ENCODE peak calls at places on chromosomes 3 and 15, in nine cellular contexts. J is HCT116, L is cardiac muscle cell, N is upper lobe of right lung, T is heart right ventricle, E is ovary, O is GM23248, B is tibial artery, X is dorsolateral prefrontal cortex. R is an unnamed sample.

GRCh38 chr15:61835476-61836106 is 224.7 kb downstream of the VPS13C start:
- DNase-seq in J (peak; percentile 21), L (peak; percentile 67), N (no peak), T (peak; percentile 35), E (peak; percentile 69), O (peak; percentile 59), B (peak; percentile 78), X (peak; percentile 75), R (peak; percentile 16)

GRCh38 chr15:74127954-74128784 is 2.2 kb upstream of the ISLR2 start:
- DNase-seq in J (no peak), L (peak; percentile 53), N (no peak), T (peak; percentile 30), E (no peak), O (peak; percentile 63), B (peak; percentile 68), X (no peak), R (no peak)

GRCh38 chr3:182979719-182980191 is 583 bp downstream of the DCUN1D1 start:
- DNase-seq in J (no peak), L (peak; percentile 57), N (no peak), T (no peak), E (peak; percentile 26), O (peak; percentile 52), B (no peak), X (peak; percentile 56), R (no peak)

GRCh38 chr15:67521770-67522568 is 1.0 kb downstream of the C15orf61 start:
- DNase-seq in J (no peak), L (no peak), N (no peak), T (no peak), E (no peak), O (peak; percentile 86), B (no peak), X (no peak), R (no peak)

GRCh38 chr3:112512320-112512719 is 13.0 kb upstream of the BTLA start:
- DNase-seq in J (no peak), L (no peak), N (no peak), T (no peak), E (no peak), O (no peak), B (no peak), X (no peak), R (no peak)

GRCh38 chr3:117706037-117706436 is 996.5 kb downstream of the TUSC7 start:
- DNase-seq in J (no peak), L (no peak), N (no peak), T (no peak), E (no peak), O (peak; percentile 96), B (no peak), X (no peak), R (no peak)

GRCh38 chr15:20644896-20645295 is 103.3 kb upstream of the GOLGA6L6 start:
- DNase-seq in J (no peak), L (no peak), N (no peak), T (no peak), E (no peak), O (no peak), B (no peak), X (no peak), R (no peak)

GRCh38 chr3:190596341-190597285 is 82.7 kb downstream of the IL1RAP start:
- DNase-seq in J (no peak), L (no peak), N (no peak), T (no peak), E (no peak), O (peak; percentile 37), B (no peak), X (no peak), R (no peak)

GRCh38 chr3:98557324-98558010 is 25.7 kb downstream of the GPR15 start:
- DNase-seq in J (no peak), L (no peak), N (no peak), T (no peak), E (no peak), O (peak; percentile 9), B (no peak), X (no peak), R (no peak)

GRCh38 chr3:41329881-41330280 is 130.6 kb downstream of the CTNNB1 start:
- DNase-seq in J (no peak), L (peak; percentile 12), N (no peak), T (no peak), E (no peak), O (no peak), B (no peak), X (no peak), R (no peak)

GRCh38 chr3:102791641-102792589 is 357.1 kb downstream of the ZPLD1 start:
- DNase-seq in J (no peak), L (no peak), N (no peak), T (no peak), E (no peak), O (peak; percentile 78), B (no peak), X (no peak), R (no peak)

GRCh38 chr3:11195721-11196332 is 41.5 kb downstream of the HRH1 start:
- DNase-seq in J (no peak), L (no peak), N (no peak), T (no peak), E (no peak), O (peak; percentile 78), B (peak; percentile 69), X (no peak), R (no peak)

GRCh38 chr3:194632211-194632982 is 822 bp downstream of the TMEM44 start:
- DNase-seq in J (no peak), L (no peak), N (no peak), T (peak; percentile 51), E (peak; percentile 30), O (peak; percentile 66), B (peak; percentile 52), X (no peak), R (peak; percentile 25)

GRCh38 chr3:165839296-165840076 is 2.3 kb upstream of the BCHE start:
- DNase-seq in J (no peak), L (no peak), N (no peak), T (no peak), E (no peak), O (no peak), B (no peak), X (no peak), R (no peak)

GRCh38 chr15:66249623-66250174 is 3.9 kb downstream of the MEGF11 start:
- DNase-seq in J (no peak), L (no peak), N (no peak), T (no peak), E (no peak), O (peak; percentile 14), B (no peak), X (no peak), R (no peak)

GRCh38 chr15:29968099-29968892 is 114.5 kb upstream of the GOLGA8J start:
- DNase-seq in J (no peak), L (peak; percentile 45), N (no peak), T (no peak), E (no peak), O (peak; percentile 14), B (no peak), X (peak; percentile 73), R (peak; percentile 39)

GRCh38 chr15:29970402-29970695 is 112.4 kb upstream of the GOLGA8J start:
- DNase-seq in J (no peak), L (no peak), N (no peak), T (no peak), E (no peak), O (peak; percentile 9), B (no peak), X (no peak), R (no peak)

GRCh38 chr15:29969587-29970401 is 113.0 kb upstream of the GOLGA8J start:
- DNase-seq in J (no peak), L (no peak), N (no peak), T (no peak), E (no peak), O (no peak), B (no peak), X (peak; percentile 49), R (no peak)

GRCh38 chr15:29972051-29972450 is 110.7 kb upstream of the GOLGA8J start:
- DNase-seq in J (no peak), L (no peak), N (no peak), T (no peak), E (no peak), O (no peak), B (no peak), X (no peak), R (no peak)
- H3K27ac ChIP-seq in J (no peak overlapping the region), L (no peak overlapping the region), N (no peak overlapping the region), T (no peak overlapping the region), E (no peak overlapping the region), O (no peak overlapping the region), B (no peak overlapping the region), X (peak overlapping the region; percentile 93), R (no peak overlapping the region)

GRCh38 chr3:134839990-134840389 is 44.9 kb downstream of the EPHB1 start:
- DNase-seq in J (no peak), L (no peak), N (no peak), T (peak; percentile 18), E (no peak), O (no peak), B (no peak), X (no peak), R (no peak)
- H3K27ac ChIP-seq in J (no peak overlapping the region), L (no peak overlapping the region), N (no peak overlapping the region), T (no peak overlapping the region), E (no peak overlapping the region), O (no peak overlapping the region), B (no peak overlapping the region), X (no peak overlapping the region), R (no peak overlapping the region)

GRCh38 chr3:33315826-33316225 is 38.6 kb downstream of the FBXL2 start:
- DNase-seq in J (peak; percentile 45), L (no peak), N (no peak), T (no peak), E (no peak), O (peak; percentile 62), B (no peak), X (no peak), R (no peak)
- H3K27ac ChIP-seq in J (no peak overlapping the region), L (no peak overlapping the region), N (no peak overlapping the region), T (no peak overlapping the region), E (no peak overlapping the region), O (no peak overlapping the region), B (no peak overlapping the region), X (no peak overlapping the region), R (no peak overlapping the region)

GRCh38 chr3:71206821-71207220 is 376.7 kb downstream of the FOXP1 start:
- DNase-seq in J (no peak), L (no peak), N (no peak), T (no peak), E (no peak), O (no peak), B (no peak), X (no peak), R (no peak)
- H3K27ac ChIP-seq in J (no peak overlapping the region), L (peak overlapping the region; percentile 84), N (no peak overlapping the region), T (no peak overlapping the region), E (no peak overlapping the region), O (no peak overlapping the region), B (peak overlapping the region; percentile 87), X (no peak overlapping the region), R (no peak overlapping the region)

GRCh38 chr3:55746808-55747413 is 259.8 kb upstream of the WNT5A start:
- DNase-seq in J (no peak), L (no peak), N (no peak), T (no peak), E (no peak), O (peak; percentile 46), B (no peak), X (no peak), R (no peak)
- H3K27ac ChIP-seq in J (no peak overlapping the region), L (no peak overlapping the region), N (no peak overlapping the region), T (no peak overlapping the region), E (no peak overlapping the region), O (no peak overlapping the region), B (no peak overlapping the region), X (no peak overlapping the region), R (no peak overlapping the region)

DNA sequence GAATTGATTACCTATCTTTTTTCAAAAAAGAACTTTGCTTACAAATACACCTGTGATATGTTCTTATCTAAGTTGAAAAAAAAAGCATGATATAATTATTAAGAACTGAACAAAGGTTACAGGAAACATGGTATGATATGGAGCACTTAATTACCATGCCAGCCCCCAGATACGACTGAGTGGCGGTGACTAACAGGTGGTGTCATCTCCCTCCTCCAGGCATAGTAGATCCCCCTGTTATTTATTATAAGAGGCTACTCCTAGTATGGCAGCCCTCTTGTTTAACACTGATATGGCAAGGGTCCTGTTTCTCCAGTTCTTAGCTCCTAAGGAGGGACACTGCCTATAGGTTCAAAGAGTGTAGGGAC is 31.0 kb upstream of the TM4SF4 start:
- DNase-seq in J (no peak), L (no peak), N (no peak), T (no peak), E (no peak), O (no peak), B (no peak), X (no peak), R (no peak)
- H3K27ac ChIP-seq in J (no peak overlapping the region), L (no peak overlapping the region), N (no peak overlapping the region), T (no peak overlapping the region), E (no peak overlapping the region), O (peak overlapping the region; percentile 76), B (no peak overlapping the region), X (no peak overlapping the region), R (no peak overlapping the region)

R was measured in caudate nucleus.